ENCODE peak calls at places on chromosome 9, in four cellular contexts. K is mesendoderm, T is mesenchymal stem cell, C is IMR-90. Z is an unnamed sample.

GRCh38 chr9:37958154-37958553 is 54.2 kb upstream of the SLC25A51 start:
- DNase-seq in K (no peak), T (no peak), C (no peak), Z (no peak)

GRCh38 chr9:133731876-133732321 is 6.3 kb downstream of the SARDH start:
- DNase-seq in K (peak), T (peak), C (peak), Z (no peak)

GRCh38 chr9:37209431-37210386 is 89.3 kb downstream of the ZCCHC7 start:
- DNase-seq in K (peak), T (peak), C (no peak), Z (no peak)

GRCh38 chr9:113221800-113222481 is 597 bp downstream of the SLC31A1 start:
- DNase-seq in K (peak), T (peak), C (no peak), Z (peak)

GRCh38 chr9:37910271-37910670 is 6.3 kb upstream of the SLC25A51 start:
- DNase-seq in K (no peak), T (no peak), C (no peak), Z (no peak)

GRCh38 chr9:114049453-114050225 is 28.5 kb downstream of the AMBP start:
- DNase-seq in K (no peak), T (no peak), C (no peak), Z (no peak)

GRCh38 chr9:91089405-91090131 is 272.1 kb downstream of the AUH start:
- DNase-seq in K (peak), T (peak), C (peak), Z (no peak)

GRCh38 chr9:71806916-71807315 is 38.6 kb upstream of the CEMIP2 start:
- DNase-seq in K (peak), T (peak), C (peak), Z (peak)

GRCh38 chr9:8382266-8382665 is 582.7 kb upstream of the DMAC1 start:
- DNase-seq in K (peak), T (no peak), C (no peak), Z (no peak)

GRCh38 chr9:104313396-104314110 is 190.5 kb upstream of the OR13F1 start:
- DNase-seq in K (peak), T (no peak), C (no peak), Z (no peak)

GRCh38 chr9:72457366-72457765 is 64.0 kb upstream of the TMC1 start:
- DNase-seq in K (no peak), T (no peak), C (peak), Z (no peak)

GRCh38 chr9:87383341-87384150 is 114.1 kb upstream of the DAPK1 start:
- DNase-seq in K (no peak), T (no peak), C (no peak), Z (no peak)

GRCh38 chr9:82882133-82882532 is 180.8 kb downstream of the RASEF start:
- DNase-seq in K (peak), T (peak), C (peak), Z (peak)

GRCh38 chr9:751137-752051 is 90.1 kb upstream of the DMRT1 start:
- DNase-seq in K (no peak), T (no peak), C (peak), Z (peak)

GRCh38 chr9:34376596-34377401 is at the start of gene MYORG:
- DNase-seq in K (peak), T (peak), C (peak), Z (peak)

GRCh38 chr9:121962421-121962820 is 130.7 kb downstream of the TTLL11 start:
- DNase-seq in K (no peak), T (no peak), C (peak), Z (no peak)

GRCh38 chr9:89312154-89312616 is 1.2 kb downstream of the CKS2 start:
- DNase-seq in K (peak), T (peak), C (no peak), Z (peak)

GRCh38 chr9:133184971-133185370 is 21.3 kb upstream of the GBGT1 start:
- DNase-seq in K (peak), T (peak), C (peak), Z (peak)

GRCh38 chr9:130095872-130096271 is 42.2 kb downstream of the GPR107 start:
- DNase-seq in K (no peak), T (no peak), C (no peak), Z (no peak)

GRCh38 chr9:14989811-14990210 is 79.6 kb upstream of the FREM1 start:
- DNase-seq in K (no peak), T (no peak), C (no peak), Z (peak)

GRCh38 chr9:88746744-88747398 is 211.9 kb downstream of the NXNL2 start:
- DNase-seq in K (peak), T (peak), C (no peak), Z (no peak)

GRCh38 chr9:118586978-118587377 is 782.3 kb downstream of the BRINP1 start:
- DNase-seq in K (no peak), T (no peak), C (no peak), Z (no peak)

GRCh38 chr9:134841180-134841904 is 39.3 kb upstream of the FCN2 start:
- DNase-seq in K (no peak), T (no peak), C (no peak), Z (no peak)

GRCh38 chr9:134837529-134837928 is 43.1 kb upstream of the FCN2 start:
- DNase-seq in K (no peak), T (no peak), C (peak), Z (no peak)

GRCh38 chr9:134838651-134839431 is 41.8 kb upstream of the FCN2 start:
- DNase-seq in K (no peak), T (no peak), C (no peak), Z (no peak)

GRCh38 chr9:134840511-134840910 is 40.1 kb upstream of the FCN2 start:
- DNase-seq in K (no peak), T (no peak), C (no peak), Z (no peak)

GRCh38 chr9:134839441-134840125 is 41.0 kb upstream of the FCN2 start:
- DNase-seq in K (peak), T (no peak), C (no peak), Z (no peak)
- H2BK120ac ChIP-seq in K (no peak), T (no peak), C (no peak), Z (no peak)

DNA sequence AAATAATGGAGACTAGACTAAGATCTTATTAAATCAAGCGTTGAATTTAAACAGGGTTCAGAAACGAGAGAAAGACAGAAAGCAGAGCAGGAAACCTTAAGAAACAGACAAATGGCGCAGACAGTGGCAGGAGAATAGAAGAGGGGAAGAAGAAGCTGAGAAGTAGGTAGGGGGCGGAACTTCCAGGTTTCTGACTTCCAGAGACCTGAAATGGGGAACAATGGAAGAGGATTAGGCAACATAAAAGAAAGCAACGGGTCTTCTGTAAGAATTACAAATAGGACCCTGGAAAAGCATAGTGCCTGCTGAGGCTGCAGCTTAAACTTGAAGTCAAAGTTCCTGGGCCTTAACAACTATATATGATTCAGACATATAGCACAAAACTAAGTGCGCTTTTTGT is 101.7 kb downstream of the BNC2 start:
- DNase-seq in K (peak), T (no peak), C (no peak), Z (no peak)
- H2BK120ac ChIP-seq in K (no peak), T (no peak), C (no peak), Z (no peak)

GRCh38 chr9:35812025-35812602 is at the start of gene SPAG8:
- DNase-seq in K (peak), T (peak), C (peak), Z (peak)

GRCh38 chr9:35816708-35817107 is 1.9 kb upstream of the HINT2 start:
- DNase-seq in K (peak), T (peak), C (no peak), Z (peak)

GRCh38 chr9:35813434-35814105 is 1.3 kb downstream of the HINT2 start:
- DNase-seq in K (peak), T (peak), C (peak), Z (no peak)

GRCh38 chr9:35814106-35814840 is 569 bp downstream of the HINT2 start:
- DNase-seq in K (peak), T (peak), C (peak), Z (peak)

GRCh38 chr9:35814841-35815543 is at the start of gene HINT2:
- DNase-seq in K (peak), T (peak), C (peak), Z (peak)
- H2BK120ac ChIP-seq in K (no peak), T (peak), C (peak), Z (peak)

GRCh38 chr9:22343218-22343611 is 103.4 kb upstream of the DMRTA1 start:
- DNase-seq in K (no peak), T (no peak), C (no peak), Z (no peak)

GRCh38 chr9:22337261-22337660 is 109.4 kb upstream of the DMRTA1 start:
- DNase-seq in K (no peak), T (no peak), C (no peak), Z (no peak)

GRCh38 chr9:22342489-22343217 is 104.0 kb upstream of the DMRTA1 start:
- DNase-seq in K (peak), T (peak), C (peak), Z (no peak)
- H2BK120ac ChIP-seq in K (no peak), T (no peak), C (no peak), Z (no peak)

GRCh38 chr9:93116049-93116961 is 17.7 kb downstream of the NINJ1 start:
- DNase-seq in K (no peak), T (peak), C (peak), Z (peak)
- H2BK120ac ChIP-seq in K (no peak), T (peak), C (peak), Z (no peak)